ENCODE peak calls at places on chromosomes 5 and 9, in five cellular contexts. One of them, this sample, is unnamed.

GRCh38 chr9:120924698-120925534 is 1.7 kb downstream of the TRAF1 start:
- DNase-seq in GM12878: no peak
- DNase-seq in K562: no peak
- DNase-seq in HepG2: no peak
- DNase-seq in HCT116: no peak
- DNase-seq in this sample: no peak

GRCh38 chr5:60546157-60546556 is 153.8 kb downstream of the DEPDC1B start:
- DNase-seq in GM12878: no peak
- DNase-seq in K562: no peak
- DNase-seq in HepG2: no peak
- DNase-seq in HCT116: no peak
- DNase-seq in this sample: no peak

GRCh38 chr9:89740722-89741121 is 135.9 kb downstream of the GADD45G start:
- DNase-seq in GM12878: peak
- DNase-seq in K562: no peak
- DNase-seq in HepG2: no peak
- DNase-seq in HCT116: no peak
- DNase-seq in this sample: no peak

GRCh38 chr5:148820778-148821395 is 5.5 kb upstream of the ADRB2 start:
- DNase-seq in GM12878: no peak
- DNase-seq in K562: peak
- DNase-seq in HepG2: peak
- DNase-seq in HCT116: peak
- DNase-seq in this sample: peak

GRCh38 chr9:94110821-94111252 is 26.6 kb downstream of the PTPDC1 start:
- DNase-seq in GM12878: no peak
- DNase-seq in K562: peak
- DNase-seq in HepG2: no peak
- DNase-seq in HCT116: no peak
- DNase-seq in this sample: no peak

GRCh38 chr5:166595274-166595951 is 1696.0 kb upstream of the WWC1 start:
- DNase-seq in GM12878: no peak
- DNase-seq in K562: no peak
- DNase-seq in HepG2: no peak
- DNase-seq in HCT116: no peak
- DNase-seq in this sample: peak

GRCh38 chr5:104628906-104629305 is 1066.3 kb upstream of the NUDT12 start:
- DNase-seq in GM12878: no peak
- DNase-seq in K562: no peak
- DNase-seq in HepG2: no peak
- DNase-seq in HCT116: no peak
- DNase-seq in this sample: no peak

GRCh38 chr9:137245450-137246421 is 4.6 kb downstream of the TUBB4B start:
- DNase-seq in GM12878: no peak
- DNase-seq in K562: no peak
- DNase-seq in HepG2: no peak
- DNase-seq in HCT116: no peak
- DNase-seq in this sample: no peak

GRCh38 chr5:14460844-14461398 is 120.7 kb upstream of the OTULINL start:
- DNase-seq in GM12878: no peak
- DNase-seq in K562: no peak
- DNase-seq in HepG2: no peak
- DNase-seq in HCT116: no peak
- DNase-seq in this sample: no peak

GRCh38 chr9:127796225-127796813 is 6.4 kb upstream of the FPGS start:
- DNase-seq in GM12878: no peak
- DNase-seq in K562: no peak
- DNase-seq in HepG2: peak
- DNase-seq in HCT116: no peak
- DNase-seq in this sample: no peak

GRCh38 chr9:115146581-115147021 is 28.6 kb upstream of the TNC start:
- DNase-seq in GM12878: no peak
- DNase-seq in K562: no peak
- DNase-seq in HepG2: no peak
- DNase-seq in HCT116: no peak
- DNase-seq in this sample: no peak

GRCh38 chr5:141783599-141784296 is 94.5 kb downstream of the PCDH1 start:
- DNase-seq in GM12878: no peak
- DNase-seq in K562: no peak
- DNase-seq in HepG2: no peak
- DNase-seq in HCT116: no peak
- DNase-seq in this sample: peak

GRCh38 chr5:96324708-96325107 is 108.3 kb downstream of the PCSK1 start:
- DNase-seq in GM12878: no peak
- DNase-seq in K562: no peak
- DNase-seq in HepG2: peak
- DNase-seq in HCT116: peak
- DNase-seq in this sample: no peak

GRCh38 chr5:83924171-83924570 is 203.5 kb upstream of the HAPLN1 start:
- DNase-seq in GM12878: no peak
- DNase-seq in K562: no peak
- DNase-seq in HepG2: no peak
- DNase-seq in HCT116: no peak
- DNase-seq in this sample: no peak

GRCh38 chr5:133385346-133385745 is 227.0 kb downstream of the FSTL4 start:
- DNase-seq in GM12878: no peak
- DNase-seq in K562: no peak
- DNase-seq in HepG2: no peak
- DNase-seq in HCT116: no peak
- DNase-seq in this sample: no peak

GRCh38 chr9:114911167-114911821 is 19.1 kb downstream of the TNFSF8 start:
- DNase-seq in GM12878: no peak
- DNase-seq in K562: peak
- DNase-seq in HepG2: peak
- DNase-seq in HCT116: no peak
- DNase-seq in this sample: peak

GRCh38 chr5:125422342-125422741 is 675.9 kb upstream of the ZNF608 start:
- DNase-seq in GM12878: no peak
- DNase-seq in K562: no peak
- DNase-seq in HepG2: no peak
- DNase-seq in HCT116: no peak
- DNase-seq in this sample: peak

GRCh38 chr5:121967187-121967586 is 5.4 kb downstream of the SRFBP1 start:
- DNase-seq in GM12878: no peak
- DNase-seq in K562: no peak
- DNase-seq in HepG2: no peak
- DNase-seq in HCT116: no peak
- DNase-seq in this sample: no peak

GRCh38 chr5:142492781-142493281 is 168.0 kb upstream of the SPRY4 start:
- DNase-seq in GM12878: no peak
- DNase-seq in K562: no peak
- DNase-seq in HepG2: no peak
- DNase-seq in HCT116: no peak
- DNase-seq in this sample: no peak

GRCh38 chr5:176364765-176365662 is at the start of gene ARL10:
- DNase-seq in GM12878: no peak
- DNase-seq in K562: no peak
- DNase-seq in HepG2: no peak
- DNase-seq in HCT116: no peak
- DNase-seq in this sample: peak

GRCh38 chr5:55597014-55597981 is 62.5 kb upstream of the PLPP1 start:
- DNase-seq in GM12878: no peak
- DNase-seq in K562: no peak
- DNase-seq in HepG2: no peak
- DNase-seq in HCT116: peak
- DNase-seq in this sample: no peak

GRCh38 chr5:6722015-6722414 is 8.8 kb downstream of the TENT4A start:
- DNase-seq in GM12878: no peak
- DNase-seq in K562: no peak
- DNase-seq in HepG2: no peak
- DNase-seq in HCT116: no peak
- DNase-seq in this sample: no peak

GRCh38 chr9:130296783-130297055 is 31.2 kb downstream of the HMCN2 start:
- DNase-seq in GM12878: no peak
- DNase-seq in K562: no peak
- DNase-seq in HepG2: no peak
- DNase-seq in HCT116: no peak
- DNase-seq in this sample: no peak

GRCh38 chr9:22165144-22165543 is 156.0 kb upstream of the CDKN2B start:
- DNase-seq in GM12878: no peak
- DNase-seq in K562: no peak
- DNase-seq in HepG2: no peak
- DNase-seq in HCT116: no peak
- DNase-seq in this sample: no peak

DNA sequence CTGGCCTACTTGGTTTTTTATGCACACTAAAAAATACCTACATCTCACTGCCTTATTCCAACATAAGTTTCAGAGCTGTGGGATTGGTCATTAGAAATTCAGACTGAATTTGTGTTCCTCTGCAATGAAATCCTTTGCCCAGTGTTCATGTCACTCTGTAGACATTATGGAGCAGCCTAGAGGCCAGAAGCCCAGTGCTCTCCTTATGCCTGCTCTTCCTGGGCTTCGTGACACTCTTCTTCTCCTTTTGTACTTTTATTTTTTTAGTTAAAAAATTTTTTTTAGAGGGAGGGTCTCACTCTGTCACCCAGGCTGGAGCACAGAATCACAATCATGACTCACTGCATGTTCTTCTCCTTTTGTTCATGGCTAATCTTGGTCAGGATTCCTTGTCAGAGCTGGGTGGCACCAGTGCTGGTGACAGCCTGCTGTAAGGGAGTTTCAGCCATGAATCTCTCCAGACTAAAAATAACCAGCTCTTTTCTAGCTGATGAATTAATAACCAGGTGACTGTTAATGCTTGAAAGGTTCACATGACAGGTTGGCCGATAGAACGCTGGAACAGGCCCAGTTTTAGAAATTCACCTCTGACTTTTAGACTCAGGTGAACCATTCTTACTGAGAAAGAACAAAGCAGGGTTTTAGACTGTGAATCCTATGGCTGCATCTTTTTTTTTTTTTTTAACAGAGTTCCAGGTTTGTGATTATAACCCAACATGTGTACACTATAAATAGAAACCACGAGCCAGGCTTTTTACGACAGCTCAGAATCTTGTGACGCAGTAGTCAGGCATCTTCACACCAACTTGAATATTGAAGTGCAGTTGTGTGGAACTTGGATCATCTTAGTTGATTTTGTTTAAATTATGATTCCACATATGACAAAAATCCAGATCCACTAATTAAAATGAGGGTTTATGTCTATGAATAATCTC is 34.0 kb upstream of the C5orf47 start:
- DNase-seq in GM12878: no peak
- DNase-seq in K562: no peak
- DNase-seq in HepG2: no peak
- DNase-seq in HCT116: no peak
- DNase-seq in this sample: no peak
- TF ChIP-seq REST in GM12878: no peak
- TF ChIP-seq REST in K562: no peak
- TF ChIP-seq REST in HepG2: no peak
- TF ChIP-seq REST in HCT116: no peak
- TF ChIP-seq REST in this sample: no peak

DNA sequence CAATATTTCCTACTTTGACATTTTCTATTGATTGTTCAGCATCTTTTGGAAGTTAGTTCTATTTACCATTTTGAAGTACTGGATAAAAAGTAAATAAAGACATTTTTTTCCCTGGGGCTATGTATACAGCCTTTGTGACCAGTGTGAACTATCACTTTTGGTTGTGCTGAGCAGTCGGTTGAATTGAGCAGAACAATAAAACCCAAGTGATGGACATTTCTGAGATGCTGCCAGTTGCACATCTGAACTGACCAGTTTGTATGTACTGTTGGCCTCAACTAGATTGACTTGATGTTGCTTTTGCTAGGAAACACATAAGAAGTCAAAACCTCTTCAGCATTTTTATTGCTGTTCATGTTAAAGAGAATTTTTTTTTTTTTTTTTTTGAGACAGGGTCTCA is 260.2 kb upstream of the EFNA5 start:
- DNase-seq in GM12878: no peak
- DNase-seq in K562: no peak
- DNase-seq in HepG2: no peak
- DNase-seq in HCT116: no peak
- DNase-seq in this sample: no peak
- TF ChIP-seq EZH2 in GM12878: no peak
- TF ChIP-seq EZH2 in K562: no peak
- TF ChIP-seq EZH2 in HepG2: no peak
- TF ChIP-seq EZH2 in HCT116: no peak
- TF ChIP-seq EZH2 in this sample: no peak

DNA sequence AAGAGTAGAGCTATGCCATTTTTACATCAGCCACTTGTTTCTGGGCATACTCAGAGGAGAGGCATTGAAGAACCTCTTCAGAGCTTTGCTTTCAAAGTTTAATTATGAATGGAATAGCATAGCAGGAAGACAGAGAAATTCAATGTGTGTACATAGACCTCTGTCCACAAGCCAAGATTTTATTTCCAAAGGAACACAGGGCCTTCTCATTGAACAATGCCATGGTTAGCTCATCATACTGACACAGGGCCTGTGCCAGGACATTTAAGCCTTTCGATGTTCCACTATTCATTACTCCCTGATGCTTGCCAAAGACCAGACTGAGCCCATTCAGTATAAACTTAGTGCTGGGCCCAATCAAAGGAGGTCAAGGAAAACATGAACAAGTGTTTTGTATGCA is 280.8 kb downstream of the FBXL17 start:
- DNase-seq in GM12878: no peak
- DNase-seq in K562: no peak
- DNase-seq in HepG2: no peak
- DNase-seq in HCT116: no peak
- DNase-seq in this sample: no peak
- TF ChIP-seq REST in GM12878: no peak
- TF ChIP-seq REST in K562: no peak
- TF ChIP-seq REST in HepG2: no peak
- TF ChIP-seq REST in HCT116: no peak
- TF ChIP-seq REST in this sample: no peak

DNA sequence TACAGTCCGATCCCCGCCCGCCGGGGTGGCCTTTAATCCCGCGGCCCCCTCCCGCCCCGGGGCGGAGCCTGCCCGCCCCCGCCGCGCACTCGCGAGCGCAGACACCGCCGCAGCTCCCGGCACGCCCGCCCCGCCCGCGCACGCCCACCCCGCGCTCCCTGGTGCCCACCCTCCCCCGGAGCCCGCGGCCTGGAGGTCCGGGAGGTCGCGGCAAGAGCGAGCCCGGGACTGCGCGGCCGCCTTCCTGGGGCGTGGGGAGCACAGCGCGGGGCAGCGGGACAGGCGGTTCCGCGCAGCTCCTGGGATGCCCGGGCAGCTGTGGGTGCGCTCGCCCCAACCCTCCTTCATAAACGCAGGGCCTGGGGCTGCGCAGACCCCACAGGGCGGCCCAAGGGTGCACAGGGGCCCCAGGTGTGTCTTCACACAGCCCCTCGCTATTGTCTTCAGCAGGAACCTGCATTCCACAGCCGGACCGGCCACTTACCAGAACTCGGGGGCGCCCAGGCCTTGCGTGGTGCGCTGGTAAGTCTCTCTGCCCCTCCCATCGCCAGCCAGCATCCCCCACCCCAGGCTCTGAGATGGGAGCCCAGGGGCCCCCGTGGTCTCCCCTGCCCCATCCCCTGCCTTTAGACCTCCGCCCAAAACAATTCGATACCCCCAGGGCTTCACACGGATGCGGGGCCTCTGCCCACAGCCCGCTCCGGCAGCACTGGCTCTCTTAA is at the start of gene SLC9A3:
- DNase-seq in GM12878: no peak
- DNase-seq in K562: no peak
- DNase-seq in HepG2: no peak
- DNase-seq in HCT116: no peak
- DNase-seq in this sample: no peak
- TF ChIP-seq EZH2 in GM12878: no peak
- TF ChIP-seq EZH2 in K562: no peak
- TF ChIP-seq EZH2 in HepG2: no peak
- TF ChIP-seq EZH2 in HCT116: no peak
- TF ChIP-seq EZH2 in this sample: peak